ENCODE peak calls at places on chromosomes 1 and 21, in eight cellular contexts. One of them, this sample, is unnamed.

GRCh38 chr1:151815716-151816327 is 10.6 kb upstream of the LINGO4 start:
- DNase-seq in BE2C: no peak
- DNase-seq in colonic mucosa: no peak
- DNase-seq in K562: no peak
- DNase-seq in astrocyte: no peak
- DNase-seq in esophagus squamous epithelium: no peak
- DNase-seq in Panc1: no peak
- DNase-seq in pancreas: peak; percentile 47
- DNase-seq in this sample: peak; percentile 78

GRCh38 chr1:8194481-8195227 is 123.3 kb upstream of the SLC45A1 start:
- DNase-seq in BE2C: no peak
- DNase-seq in colonic mucosa: no peak
- DNase-seq in K562: no peak
- DNase-seq in astrocyte: peak; percentile 45
- DNase-seq in esophagus squamous epithelium: no peak
- DNase-seq in Panc1: peak; percentile 95
- DNase-seq in pancreas: no peak
- DNase-seq in this sample: no peak

GRCh38 chr1:115474166-115474565 is 136.1 kb upstream of the NGF start:
- DNase-seq in BE2C: no peak
- DNase-seq in colonic mucosa: no peak
- DNase-seq in K562: no peak
- DNase-seq in astrocyte: no peak
- DNase-seq in esophagus squamous epithelium: no peak
- DNase-seq in Panc1: no peak
- DNase-seq in pancreas: no peak
- DNase-seq in this sample: no peak

GRCh38 chr1:171421413-171422020 is 63.8 kb upstream of the PRRC2C start:
- DNase-seq in BE2C: no peak
- DNase-seq in colonic mucosa: no peak
- DNase-seq in K562: no peak
- DNase-seq in astrocyte: no peak
- DNase-seq in esophagus squamous epithelium: no peak
- DNase-seq in Panc1: no peak
- DNase-seq in pancreas: no peak
- DNase-seq in this sample: no peak

GRCh38 chr1:26336477-26337205 is 17.3 kb downstream of the CRYBG2 start:
- DNase-seq in BE2C: peak; percentile 55
- DNase-seq in colonic mucosa: peak; percentile 97
- DNase-seq in K562: peak; percentile 96
- DNase-seq in astrocyte: no peak
- DNase-seq in esophagus squamous epithelium: no peak
- DNase-seq in Panc1: no peak
- DNase-seq in pancreas: peak; percentile 96
- DNase-seq in this sample: peak; percentile 79

GRCh38 chr1:152001631-152002584 is 8.2 kb upstream of the S100A10 start:
- DNase-seq in BE2C: peak; percentile 84
- DNase-seq in colonic mucosa: peak; percentile 95
- DNase-seq in K562: peak; percentile 85
- DNase-seq in astrocyte: peak; percentile 96
- DNase-seq in esophagus squamous epithelium: peak; percentile 21
- DNase-seq in Panc1: no peak
- DNase-seq in pancreas: peak; percentile 83
- DNase-seq in this sample: peak; percentile 66

GRCh38 chr1:47231314-47232186 is 475 bp downstream of the TAL1 start:
- DNase-seq in BE2C: no peak
- DNase-seq in colonic mucosa: no peak
- DNase-seq in K562: peak; percentile 89
- DNase-seq in astrocyte: peak; percentile 29
- DNase-seq in esophagus squamous epithelium: no peak
- DNase-seq in Panc1: no peak
- DNase-seq in pancreas: no peak
- DNase-seq in this sample: no peak

GRCh38 chr1:24022611-24023359 is 42.7 kb upstream of the SRSF10 start:
- DNase-seq in BE2C: no peak
- DNase-seq in colonic mucosa: peak; percentile 58
- DNase-seq in K562: no peak
- DNase-seq in astrocyte: peak; percentile 93
- DNase-seq in esophagus squamous epithelium: no peak
- DNase-seq in Panc1: no peak
- DNase-seq in pancreas: no peak
- DNase-seq in this sample: no peak

GRCh38 chr1:110548381-110548780 is 29.4 kb upstream of the KCNA10 start:
- DNase-seq in BE2C: peak; percentile 63
- DNase-seq in colonic mucosa: no peak
- DNase-seq in K562: peak; percentile 53
- DNase-seq in astrocyte: no peak
- DNase-seq in esophagus squamous epithelium: no peak
- DNase-seq in Panc1: peak; percentile 13
- DNase-seq in pancreas: no peak
- DNase-seq in this sample: no peak

GRCh38 chr1:116882866-116883265 is 26.9 kb upstream of the PTGFRN start:
- DNase-seq in BE2C: no peak
- DNase-seq in colonic mucosa: no peak
- DNase-seq in K562: no peak
- DNase-seq in astrocyte: no peak
- DNase-seq in esophagus squamous epithelium: no peak
- DNase-seq in Panc1: no peak
- DNase-seq in pancreas: no peak
- DNase-seq in this sample: no peak

GRCh38 chr1:70667771-70668170 is 256.7 kb downstream of the CTH start:
- DNase-seq in BE2C: no peak
- DNase-seq in colonic mucosa: no peak
- DNase-seq in K562: no peak
- DNase-seq in astrocyte: no peak
- DNase-seq in esophagus squamous epithelium: no peak
- DNase-seq in Panc1: no peak
- DNase-seq in pancreas: no peak
- DNase-seq in this sample: no peak

GRCh38 chr1:150574260-150575071 is 4.9 kb downstream of the MCL1 start:
- DNase-seq in BE2C: no peak
- DNase-seq in colonic mucosa: no peak
- DNase-seq in K562: no peak
- DNase-seq in astrocyte: no peak
- DNase-seq in esophagus squamous epithelium: no peak
- DNase-seq in Panc1: no peak
- DNase-seq in pancreas: no peak
- DNase-seq in this sample: no peak
- H3K4me3 ChIP-seq in BE2C: no peak overlapping the region
- H3K4me3 ChIP-seq in colonic mucosa: peak overlapping the region; percentile 87
- H3K4me3 ChIP-seq in K562: peak overlapping the region; percentile 98
- H3K4me3 ChIP-seq in astrocyte: peak overlapping the region; percentile 98
- H3K4me3 ChIP-seq in esophagus squamous epithelium: peak overlapping the region; percentile 99
- H3K4me3 ChIP-seq in Panc1: peak overlapping the region; percentile 100
- H3K4me3 ChIP-seq in pancreas: peak overlapping the region; percentile 95
- H3K4me3 ChIP-seq in this sample: peak overlapping the region; percentile 96

DNA sequence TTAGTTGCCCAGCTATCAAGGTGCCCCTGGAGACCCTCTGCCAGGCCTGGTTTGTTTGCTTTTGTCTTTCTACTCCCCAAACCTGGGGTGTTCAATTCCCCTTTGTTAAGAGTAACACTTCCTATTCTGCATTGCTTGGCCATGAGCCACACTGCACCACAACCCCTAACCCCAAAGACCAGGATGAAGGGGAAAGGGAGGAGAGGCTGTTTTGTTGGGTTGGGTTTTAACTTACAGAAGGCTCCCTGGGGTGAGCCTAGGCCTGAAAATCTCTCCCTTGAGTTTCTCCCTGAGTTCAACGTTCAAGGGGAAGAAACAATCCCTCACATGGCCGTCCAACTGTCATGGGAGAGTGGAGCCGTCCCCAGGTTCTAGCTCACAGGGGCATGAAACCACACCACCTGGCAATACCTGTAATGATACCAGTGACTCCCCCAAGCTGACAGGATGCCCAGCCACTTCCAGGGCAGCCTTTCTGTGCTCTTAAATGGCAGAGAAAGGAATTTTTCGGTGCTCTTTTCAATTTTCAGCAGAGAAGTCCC is 15.0 kb downstream of the SLC45A3 start:
- DNase-seq in BE2C: no peak
- DNase-seq in colonic mucosa: peak; percentile 41
- DNase-seq in K562: no peak
- DNase-seq in astrocyte: no peak
- DNase-seq in esophagus squamous epithelium: no peak
- DNase-seq in Panc1: no peak
- DNase-seq in pancreas: no peak
- DNase-seq in this sample: no peak
- H3K4me1 ChIP-seq in BE2C: no peaks in the 10 kb centered on the region
- H3K4me1 ChIP-seq in colonic mucosa: peaks cover 38% of the 10 kb centered on the region
- H3K4me1 ChIP-seq in K562: peaks cover 34% of the 10 kb centered on the region
- H3K4me1 ChIP-seq in astrocyte: peaks cover 14% of the 10 kb centered on the region
- H3K4me1 ChIP-seq in esophagus squamous epithelium: peaks cover 18% of the 10 kb centered on the region
- H3K4me1 ChIP-seq in Panc1: peaks cover 29% of the 10 kb centered on the region
- H3K4me1 ChIP-seq in pancreas: no peaks in the 10 kb centered on the region
- H3K4me1 ChIP-seq in this sample: no peaks in the 10 kb centered on the region

GRCh38 chr21:24759348-24760118 is 847.7 kb downstream of the MRPL39 start:
- DNase-seq in BE2C: no peak
- DNase-seq in colonic mucosa: no peak
- DNase-seq in K562: no peak
- DNase-seq in astrocyte: no peak
- DNase-seq in esophagus squamous epithelium: no peak
- DNase-seq in Panc1: no peak
- DNase-seq in pancreas: no peak
- DNase-seq in this sample: no peak
- H3K9me3 ChIP-seq in BE2C: no peaks in the 10 kb centered on the region
- H3K9me3 ChIP-seq in colonic mucosa: no peaks in the 10 kb centered on the region
- H3K9me3 ChIP-seq in K562: no peaks in the 10 kb centered on the region
- H3K9me3 ChIP-seq in astrocyte: no peaks in the 10 kb centered on the region
- H3K9me3 ChIP-seq in esophagus squamous epithelium: no peaks in the 10 kb centered on the region
- H3K9me3 ChIP-seq in Panc1: no peaks in the 10 kb centered on the region
- H3K9me3 ChIP-seq in pancreas: no peaks in the 10 kb centered on the region
- H3K9me3 ChIP-seq in this sample: no peaks in the 10 kb centered on the region

DNA sequence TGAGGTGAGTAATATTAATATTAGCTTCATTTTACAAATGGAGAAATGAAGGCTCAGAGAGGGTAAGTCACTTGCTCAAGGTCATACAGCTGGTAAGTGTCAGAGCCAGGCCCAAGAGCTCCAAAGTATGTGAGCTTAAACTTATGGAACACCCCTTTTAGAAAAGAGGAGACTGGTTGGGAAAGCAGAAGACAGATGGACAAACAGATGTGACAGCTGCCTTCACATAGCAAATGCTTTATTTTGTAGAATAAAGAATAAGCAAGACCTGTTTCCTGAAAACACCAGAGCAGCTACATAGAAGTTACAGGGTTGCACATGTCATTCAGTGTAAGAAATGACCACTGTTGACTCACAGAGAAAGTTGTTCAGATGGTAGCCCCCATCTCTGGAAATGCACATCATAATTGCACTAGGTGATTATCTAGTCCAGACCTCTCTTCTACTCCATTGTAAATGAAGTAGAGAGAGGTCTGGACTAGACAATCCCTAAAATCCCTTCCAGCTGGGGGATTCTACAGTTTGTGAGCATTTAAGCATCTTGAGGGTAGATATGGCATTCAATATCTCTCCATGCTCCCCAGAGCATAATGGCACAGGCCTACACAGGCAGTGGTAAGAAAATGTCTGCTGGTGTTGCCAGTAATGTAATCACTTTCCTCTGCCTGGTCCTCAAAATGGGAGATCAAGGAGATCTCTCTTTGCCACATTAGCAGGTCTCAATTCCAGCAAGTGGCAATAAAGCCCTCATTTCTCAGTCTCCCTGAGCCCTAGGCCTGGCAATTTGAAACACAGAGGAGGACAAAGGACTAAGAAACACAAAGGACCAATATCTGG is 188.2 kb upstream of the FGGY start:
- DNase-seq in BE2C: no peak
- DNase-seq in colonic mucosa: no peak
- DNase-seq in K562: no peak
- DNase-seq in astrocyte: no peak
- DNase-seq in esophagus squamous epithelium: no peak
- DNase-seq in Panc1: no peak
- DNase-seq in pancreas: no peak
- DNase-seq in this sample: no peak
- H3K4me3 ChIP-seq in BE2C: no peak overlapping the region
- H3K4me3 ChIP-seq in colonic mucosa: no peak overlapping the region
- H3K4me3 ChIP-seq in K562: no peak overlapping the region
- H3K4me3 ChIP-seq in astrocyte: no peak overlapping the region
- H3K4me3 ChIP-seq in esophagus squamous epithelium: no peak overlapping the region
- H3K4me3 ChIP-seq in Panc1: no peak overlapping the region
- H3K4me3 ChIP-seq in pancreas: no peak overlapping the region
- H3K4me3 ChIP-seq in this sample: no peak overlapping the region

GRCh38 chr1:21868941-21869454 is 56.9 kb downstream of the LDLRAD2 start:
- DNase-seq in BE2C: no peak
- DNase-seq in colonic mucosa: no peak
- DNase-seq in K562: no peak
- DNase-seq in astrocyte: no peak
- DNase-seq in esophagus squamous epithelium: no peak
- DNase-seq in Panc1: no peak
- DNase-seq in pancreas: no peak
- DNase-seq in this sample: no peak
- H3K4me1 ChIP-seq in BE2C: no peaks in the 10 kb centered on the region
- H3K4me1 ChIP-seq in colonic mucosa: no peaks in the 10 kb centered on the region
- H3K4me1 ChIP-seq in K562: peaks cover 49% of the 10 kb centered on the region
- H3K4me1 ChIP-seq in astrocyte: peaks cover 13% of the 10 kb centered on the region
- H3K4me1 ChIP-seq in esophagus squamous epithelium: peaks cover 20% of the 10 kb centered on the region
- H3K4me1 ChIP-seq in Panc1: peaks cover 14% of the 10 kb centered on the region
- H3K4me1 ChIP-seq in pancreas: no peaks in the 10 kb centered on the region
- H3K4me1 ChIP-seq in this sample: no peaks in the 10 kb centered on the region

GRCh38 chr1:163807331-163807730 is 485.6 kb downstream of the NUF2 start:
- DNase-seq in BE2C: no peak
- DNase-seq in colonic mucosa: no peak
- DNase-seq in K562: no peak
- DNase-seq in astrocyte: no peak
- DNase-seq in esophagus squamous epithelium: no peak
- DNase-seq in Panc1: no peak
- DNase-seq in pancreas: no peak
- DNase-seq in this sample: no peak
- H3K9me3 ChIP-seq in BE2C: no peaks in the 10 kb centered on the region
- H3K9me3 ChIP-seq in colonic mucosa: no peaks in the 10 kb centered on the region
- H3K9me3 ChIP-seq in K562: no peaks in the 10 kb centered on the region
- H3K9me3 ChIP-seq in astrocyte: no peaks in the 10 kb centered on the region
- H3K9me3 ChIP-seq in esophagus squamous epithelium: no peaks in the 10 kb centered on the region
- H3K9me3 ChIP-seq in Panc1: no peaks in the 10 kb centered on the region
- H3K9me3 ChIP-seq in pancreas: no peaks in the 10 kb centered on the region
- H3K9me3 ChIP-seq in this sample: no peaks in the 10 kb centered on the region

GRCh38 chr1:113375878-113376277 is 14.4 kb upstream of the MAGI3 start:
- DNase-seq in BE2C: no peak
- DNase-seq in colonic mucosa: no peak
- DNase-seq in K562: no peak
- DNase-seq in astrocyte: no peak
- DNase-seq in esophagus squamous epithelium: no peak
- DNase-seq in Panc1: no peak
- DNase-seq in pancreas: no peak
- DNase-seq in this sample: no peak
- H3K4me3 ChIP-seq in BE2C: no peak overlapping the region
- H3K4me3 ChIP-seq in colonic mucosa: no peak overlapping the region
- H3K4me3 ChIP-seq in K562: no peak overlapping the region
- H3K4me3 ChIP-seq in astrocyte: no peak overlapping the region
- H3K4me3 ChIP-seq in esophagus squamous epithelium: peak overlapping the region; percentile 51
- H3K4me3 ChIP-seq in Panc1: no peak overlapping the region
- H3K4me3 ChIP-seq in pancreas: no peak overlapping the region
- H3K4me3 ChIP-seq in this sample: no peak overlapping the region